ENCODE peak calls at places on chromosome 19, in eight cellular contexts. R, B, G, E, V, Q, A and F are unnamed samples.

GRCh38 chr19:53503126-53503525 is 34.8 kb upstream of the ZNF331 start:
- DNase-seq in R (no peak), B (no peak), G (no peak), E (no peak), V (no peak), Q (no peak), A (no peak), F (no peak)

GRCh38 chr19:11420429-11420893 is 1.3 kb upstream of the RGL3 start:
- DNase-seq in R (no peak), B (no peak), G (no peak), E (no peak), V (no peak), Q (no peak), A (peak), F (no peak)

GRCh38 chr19:12794196-12794921 is 3.1 kb downstream of the JUNB start:
- DNase-seq in R (no peak), B (no peak), G (no peak), E (peak), V (no peak), Q (no peak), A (no peak), F (no peak)

GRCh38 chr19:19445911-19446361 is 40.5 kb downstream of the GATAD2A start:
- DNase-seq in R (no peak), B (no peak), G (no peak), E (no peak), V (no peak), Q (no peak), A (no peak), F (peak)

GRCh38 chr19:18867199-18867598 is 28.8 kb downstream of the CERS1 start:
- DNase-seq in R (no peak), B (no peak), G (no peak), E (no peak), V (no peak), Q (no peak), A (no peak), F (no peak)

GRCh38 chr19:55117063-55117635 is 288 bp downstream of the PPP1R12C start:
- DNase-seq in R (no peak), B (no peak), G (no peak), E (no peak), V (no peak), Q (no peak), A (peak), F (no peak)

GRCh38 chr19:16566161-16566560 is 6.1 kb downstream of the SLC35E1 start:
- DNase-seq in R (no peak), B (no peak), G (peak), E (no peak), V (no peak), Q (no peak), A (no peak), F (no peak)

GRCh38 chr19:44752816-44753618 is 4.5 kb downstream of the BCL3 start:
- DNase-seq in R (no peak), B (peak), G (peak), E (peak), V (peak), Q (peak), A (peak), F (peak)

GRCh38 chr19:4088065-4088679 is 21.5 kb upstream of the ZBTB7A start:
- DNase-seq in R (no peak), B (no peak), G (no peak), E (no peak), V (no peak), Q (no peak), A (no peak), F (no peak)

GRCh38 chr19:58479303-58479702 is 3.2 kb downstream of the ZNF446 start:
- DNase-seq in R (no peak), B (no peak), G (no peak), E (no peak), V (no peak), Q (no peak), A (no peak), F (peak)

GRCh38 chr19:12796146-12797071 is 5.1 kb downstream of the JUNB start:
- DNase-seq in R (no peak), B (no peak), G (peak), E (peak), V (peak), Q (peak), A (peak), F (peak)

GRCh38 chr19:16915135-16915534 is 26.3 kb downstream of the F2RL3 start:
- DNase-seq in R (no peak), B (no peak), G (no peak), E (no peak), V (no peak), Q (no peak), A (no peak), F (no peak)

GRCh38 chr19:18203408-18203862 is 407 bp downstream of the RAB3A start:
- DNase-seq in R (no peak), B (no peak), G (no peak), E (no peak), V (peak), Q (no peak), A (no peak), F (no peak)